ENCODE peak calls at places on chromosomes 1 and 21, in four cellular contexts. K is mucosa of descending colon, C is ovary, W is Peyer's patch. H is an unnamed sample. For H3K36me3, the result is how much of the 10 kb centered on the place peaks cover.

GRCh38 chr1:182181167-182181572 is 119.7 kb upstream of the ZNF648 start:
- DNase-seq in W (no peak), K (peak), C (no peak), H (no peak)

GRCh38 chr1:2541619-2542246 is 11.7 kb upstream of the HES5 start:
- DNase-seq in K (peak), C (no peak), W (peak), H (peak)

GRCh38 chr1:19445417-19446342 is 39.7 kb downstream of the CAPZB start:
- DNase-seq in K (no peak), W (no peak), C (peak), H (no peak)

GRCh38 chr1:30763654-30764248 is 6.2 kb upstream of the LAPTM5 start:
- DNase-seq in K (no peak), W (no peak), C (peak), H (peak)

GRCh38 chr1:212727386-212728181 is 27.9 kb upstream of the BATF3 start:
- DNase-seq in W (no peak), K (no peak), C (no peak), H (no peak)

GRCh38 chr1:88779880-88780279 is 95.8 kb downstream of the PKN2 start:
- DNase-seq in C (no peak), K (no peak), W (no peak), H (no peak)

GRCh38 chr1:41964400-41964799 is 45.7 kb upstream of the HIVEP3 start:
- DNase-seq in K (no peak), C (no peak), W (no peak), H (no peak)

GRCh38 chr1:21337931-21338567 is 47.8 kb upstream of the ECE1 start:
- DNase-seq in W (peak), C (peak), K (peak), H (peak)

GRCh38 chr1:115810609-115811008 is 30.3 kb downstream of the NHLH2 start:
- DNase-seq in W (no peak), K (no peak), C (no peak), H (no peak)

GRCh38 chr1:18883636-18884418 is 18.5 kb downstream of the ALDH4A1 start:
- DNase-seq in K (peak), W (peak), C (peak), H (peak)

GRCh38 chr1:177020861-177021589 is 143.5 kb downstream of the ASTN1 start:
- DNase-seq in W (no peak), C (no peak), K (no peak), H (no peak)

GRCh38 chr1:44941424-44942324 is 44.7 kb downstream of the EIF2B3 start:
- DNase-seq in C (no peak), W (no peak), K (no peak), H (no peak)

GRCh38 chr1:186780081-186780480 is 48.7 kb upstream of the PLA2G4A start:
- DNase-seq in K (no peak), C (no peak), W (no peak), H (no peak)

GRCh38 chr1:248852548-248852947 is 6.3 kb downstream of the ZNF692 start:
- DNase-seq in W (no peak), K (no peak), C (no peak), H (no peak)

GRCh38 chr1:30379684-30380624 is 343.4 kb downstream of the MATN1 start:
- DNase-seq in W (peak), C (peak), K (peak), H (no peak)

GRCh38 chr1:167136191-167136614 is 42.3 kb downstream of the STYXL2 start:
- DNase-seq in C (no peak), W (no peak), K (peak), H (no peak)

GRCh38 chr1:53327183-53327941 is 508 bp downstream of the LRP8 start:
- DNase-seq in C (peak), W (peak), K (peak), H (peak)

GRCh38 chr1:151130837-151131586 is 15.4 kb downstream of the SEMA6C start:
- DNase-seq in K (peak), W (peak), C (peak), H (peak)

GRCh38 chr1:218366322-218367052 is 21.4 kb downstream of the TGFB2 start:
- DNase-seq in W (no peak), K (no peak), C (no peak), H (no peak)

GRCh38 chr1:14738235-14738634 is 139.8 kb downstream of the KAZN start:
- DNase-seq in K (no peak), C (no peak), W (no peak), H (no peak)

GRCh38 chr1:10834770-10835412 is 38.4 kb upstream of the CASZ1 start:
- DNase-seq in C (no peak), K (no peak), W (no peak), H (no peak)

GRCh38 chr1:206631085-206631509 is 4.2 kb upstream of the DYRK3 start:
- DNase-seq in W (no peak), C (peak), K (peak), H (no peak)

GRCh38 chr1:225498539-225499135 is 70.8 kb upstream of the LBR start:
- DNase-seq in K (no peak), C (no peak), W (no peak), H (no peak)

GRCh38 chr21:41610042-41610839 is 102.3 kb upstream of the TMPRSS2 start:
- DNase-seq in K (peak), C (no peak), W (peak), H (peak)

GRCh38 chr1:180642781-180643180 is 11.0 kb downstream of the XPR1 start:
- DNase-seq in C (no peak), W (no peak), K (no peak), H (no peak)

GRCh38 chr1:17436380-17437174 is 2.9 kb downstream of the RCC2 start:
- DNase-seq in K (no peak), W (no peak), C (no peak), H (no peak)

GRCh38 chr1:150151291-150152181 is 1.8 kb downstream of the PLEKHO1 start:
- DNase-seq in K (no peak), C (peak), W (peak), H (no peak)

GRCh38 chr1:155463865-155464264 is 98.7 kb downstream of the ASH1L start:
- DNase-seq in K (no peak), W (no peak), C (no peak), H (no peak)

GRCh38 chr21:25637846-25638245 is 1.2 kb upstream of the JAM2 start:
- DNase-seq in C (no peak), W (no peak), K (no peak), H (no peak)

GRCh38 chr21:28916150-28916893 is 76.4 kb downstream of the LTN1 start:
- DNase-seq in W (no peak), C (no peak), K (no peak), H (no peak)

GRCh38 chr1:217747156-217747769 is 116.1 kb downstream of the SPATA17 start:
- DNase-seq in C (no peak), K (peak), W (no peak), H (no peak)

GRCh38 chr1:234980657-234981396 is 147.8 kb downstream of the TOMM20 start:
- DNase-seq in W (peak), C (peak), K (peak), H (peak)

GRCh38 chr1:168360151-168360550 is 79.5 kb downstream of the TBX19 start:
- DNase-seq in W (no peak), K (no peak), C (no peak), H (no peak)

GRCh38 chr1:18011703-18012102 is 95.9 kb upstream of the IGSF21 start:
- DNase-seq in C (no peak), K (no peak), W (no peak), H (no peak)

GRCh38 chr1:21552715-21553114 is 43.5 kb downstream of the ALPL start:
- DNase-seq in K (no peak), W (no peak), C (no peak), H (no peak)

GRCh38 chr1:77540501-77541161 is 141.8 kb downstream of the ZZZ3 start:
- DNase-seq in C (no peak), K (no peak), W (no peak), H (no peak)

GRCh38 chr1:153934746-153935145 is 11.8 kb downstream of the DENND4B start:
- DNase-seq in W (no peak), C (peak), K (no peak), H (peak)
- H3K36me3 ChIP-seq in W (under half), C (under half), K (under half), H (under half)

GRCh38 chr1:6309550-6309949 is 48.7 kb upstream of the GPR153 start:
- DNase-seq in K (no peak), C (no peak), W (no peak), H (no peak)
- H3K36me3 ChIP-seq in K (under half), C (under half), W (under half), H (under half)

GRCh38 chr21:38126677-38127271 is 130.0 kb upstream of the KCNJ15 start:
- DNase-seq in C (peak), K (peak), W (peak), H (peak)
- H3K36me3 ChIP-seq in C (under half), K (under half), W (under half), H (under half)

GRCh38 chr1:32791881-32792280 is 25.3 kb downstream of the YARS1 start:
- DNase-seq in W (no peak), C (no peak), K (no peak), H (no peak)
- H3K36me3 ChIP-seq in W (under half), C (under half), K (under half), H (under half)

GRCh38 chr1:39839651-39840050 is 43.7 kb downstream of the TRIT1 start:
- DNase-seq in W (no peak), K (no peak), C (no peak), H (no peak)
- H3K36me3 ChIP-seq in W (under half), K (under half), C (under half), H (under half)

H was measured in aorta.